ENCODE peak calls at places on chromosomes 4 and X, in eight cellular contexts. E is activated T-helper 1 cell treated with anti-CD3 and anti-CD28 coated beads, Interleukin-2, amount 50 U/mL, for 16 hours; B is pancreas; G is GDM1; N is kidney; C is NCI-H1105; K is A549; J is NCI-H1930. X is an unnamed sample.

GRCh38 chr4:119593698-119594097 is 34.9 kb downstream of the PDE5A start:
- DNase-seq in B (no peak), K (no peak), J (no peak), E (no peak), G (no peak), N (no peak), C (no peak), X (no peak)

GRCh38 chrX:11100281-11101035 is 10.7 kb upstream of the HCCS start:
- DNase-seq in E (no peak), G (no peak), J (no peak), C (peak), N (no peak), K (peak), B (no peak), X (peak)

GRCh38 chr4:141530627-141531026 is 105.8 kb upstream of the IL15 start:
- DNase-seq in J (no peak), G (no peak), K (no peak), B (no peak), N (no peak), E (no peak), C (no peak), X (no peak)

GRCh38 chr4:169620846-169621228 is 459 bp downstream of the CLCN3 start:
- DNase-seq in N (no peak), B (no peak), G (no peak), C (no peak), E (no peak), K (peak), J (no peak), X (peak)

GRCh38 chr4:55635282-55635681 is 816 bp downstream of the NMU start:
- DNase-seq in C (no peak), E (no peak), J (no peak), N (no peak), K (no peak), B (no peak), G (no peak), X (no peak)

GRCh38 chrX:110006826-110007375 is 4.0 kb downstream of the TMEM164 start:
- DNase-seq in B (no peak), G (no peak), C (no peak), N (no peak), J (no peak), E (no peak), K (no peak), X (no peak)

GRCh38 chr4:113445286-113445685 is 316.3 kb downstream of the CAMK2D start:
- DNase-seq in E (no peak), B (no peak), J (no peak), G (no peak), C (no peak), K (no peak), N (no peak), X (peak)

GRCh38 chr4:102288497-102288896 is 56.8 kb downstream of the SLC39A8 start:
- DNase-seq in C (no peak), G (no peak), B (no peak), J (no peak), K (no peak), N (no peak), E (no peak), X (no peak)

X was measured in ovary.